ENCODE peak calls at places on chromosome 9, in nine cellular contexts. Y is H1; G is Caco-2; O is osteocyte; D is AG10803; S is cardiac muscle cell; H is brain microvascular endothelial cell; J is HCT116; U is activated CD8-positive, alpha-beta T cell treated with anti-CD3 and anti-CD28 coated beads for 36 hours. N is an unnamed sample.
A peak's percentile ranks its signal among the peaks of the same experiment; 100 is the strongest.

GRCh38 chr9:37100317-37100716 is 20.1 kb upstream of the ZCCHC7 start:
- DNase-seq in S (no peak), G (no peak), O (no peak), H (no peak), U (no peak), D (no peak), Y (no peak), J (no peak), N (no peak)

GRCh38 chr9:86563350-86563749 is 209.1 kb upstream of the TUT7 start:
- DNase-seq in S (no peak), Y (no peak), D (peak; percentile 60), G (no peak), O (no peak), J (no peak), U (no peak), H (no peak), N (peak; percentile 11)

GRCh38 chr9:137066096-137066861 is 4.1 kb downstream of the SAPCD2 start:
- DNase-seq in H (no peak), O (no peak), U (no peak), D (no peak), J (no peak), S (no peak), G (no peak), Y (no peak), N (no peak)

GRCh38 chr9:105251733-105252404 is 7.4 kb downstream of the SLC44A1 start:
- DNase-seq in J (no peak), G (peak; percentile 16), D (no peak), O (no peak), Y (no peak), S (no peak), U (no peak), H (no peak), N (no peak)

GRCh38 chr9:77864096-77864889 is 167.3 kb downstream of the GNAQ start:
- DNase-seq in J (no peak), S (peak; percentile 91), H (no peak), O (no peak), Y (no peak), D (peak; percentile 35), G (no peak), U (no peak), N (no peak)

GRCh38 chr9:134435527-134436355 is 109.5 kb downstream of the RXRA start:
- DNase-seq in Y (no peak), U (no peak), G (no peak), S (peak; percentile 32), O (no peak), H (no peak), D (no peak), J (no peak), N (no peak)

GRCh38 chr9:97980479-97980803 is 2.7 kb upstream of the ANP32B start:
- DNase-seq in U (no peak), G (no peak), Y (no peak), O (no peak), H (no peak), D (peak; percentile 79), J (no peak), S (peak; percentile 43), N (no peak)

GRCh38 chr9:127910613-127911205 is 6.1 kb downstream of the ST6GALNAC4 start:
- DNase-seq in S (no peak), D (peak; percentile 83), O (no peak), U (no peak), H (no peak), Y (no peak), G (no peak), J (no peak), N (peak; percentile 39)

GRCh38 chr9:130354806-130355205 is 89.2 kb downstream of the HMCN2 start:
- DNase-seq in D (no peak), G (no peak), H (no peak), U (no peak), Y (no peak), J (no peak), O (no peak), S (no peak), N (no peak)

GRCh38 chr9:93968451-93969327 is 13.5 kb upstream of the BARX1 start:
- DNase-seq in S (no peak), U (no peak), H (peak; percentile 45), G (peak; percentile 15), O (no peak), J (no peak), Y (no peak), D (no peak), N (no peak)

GRCh38 chr9:87503970-87504369 is 6.3 kb downstream of the DAPK1 start:
- DNase-seq in J (no peak), D (no peak), H (no peak), S (no peak), G (no peak), Y (no peak), U (peak; percentile 7), O (no peak), N (no peak)

GRCh38 chr9:25177858-25178257 is 500.4 kb downstream of the TUSC1 start:
- DNase-seq in J (no peak), G (no peak), Y (no peak), U (no peak), H (no peak), S (no peak), D (no peak), O (no peak), N (no peak)

GRCh38 chr9:96486351-96487029 is 36.5 kb downstream of the HABP4 start:
- DNase-seq in Y (no peak), H (peak; percentile 78), G (no peak), U (no peak), S (peak; percentile 76), J (no peak), O (peak; percentile 86), D (peak; percentile 89), N (peak; percentile 25)

GRCh38 chr9:86690034-86690433 is 257.3 kb downstream of the GAS1 start:
- DNase-seq in H (no peak), G (no peak), J (no peak), S (no peak), Y (no peak), O (no peak), U (no peak), D (no peak), N (no peak)

GRCh38 chr9:72755836-72756235 is 197.0 kb downstream of the ALDH1A1 start:
- DNase-seq in Y (no peak), S (no peak), H (no peak), O (no peak), G (no peak), J (no peak), D (no peak), U (no peak), N (no peak)

GRCh38 chr9:70477146-70477745 is 62.8 kb upstream of the KLF9 start:
- DNase-seq in H (no peak), J (no peak), U (no peak), G (no peak), Y (no peak), D (peak; percentile 31), O (no peak), S (no peak), N (peak; percentile 66)

GRCh38 chr9:128146591-128147120 is 2.6 kb upstream of the LCN2 start:
- DNase-seq in U (no peak), O (no peak), D (no peak), J (no peak), G (no peak), Y (no peak), H (no peak), S (no peak), N (no peak)

GRCh38 chr9:138028596-138028995 is 151.0 kb downstream of the CACNA1B start:
- DNase-seq in G (peak; percentile 1), J (no peak), H (no peak), S (no peak), Y (no peak), U (no peak), D (no peak), O (no peak), N (no peak)

GRCh38 chr9:15231788-15232635 is 75.0 kb downstream of the TTC39B start:
- DNase-seq in G (peak; percentile 8), D (peak; percentile 44), J (peak; percentile 29), H (no peak), U (peak; percentile 35), Y (no peak), S (peak; percentile 54), O (no peak), N (peak; percentile 50)

DNA sequence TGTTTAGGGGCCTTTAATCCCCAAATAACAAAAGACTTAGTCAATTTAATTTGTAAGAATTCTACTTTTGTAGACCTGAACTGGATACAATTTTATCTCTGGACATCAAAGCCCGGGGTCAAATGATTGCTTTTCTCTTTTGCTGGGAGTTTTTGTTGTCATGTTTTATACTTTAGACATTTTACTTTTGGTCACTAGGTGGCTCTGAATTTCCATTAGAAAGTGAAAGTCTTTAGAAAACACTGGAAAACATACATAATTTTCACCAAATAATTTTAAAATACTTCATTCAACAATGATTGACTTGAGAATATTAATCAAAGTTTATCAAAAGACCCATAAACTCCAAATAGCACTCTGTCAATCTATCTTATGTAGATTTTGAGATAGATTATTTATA is 2.8 kb upstream of the PCA3 start:
- DNase-seq in U (no peak), J (no peak), H (no peak), G (no peak), S (peak; percentile 23), O (no peak), D (peak; percentile 3), Y (no peak), N (peak; percentile 10)
- TF ChIP-seq CTCF in U (no peak), J (peak; percentile 26), H (peak; percentile 40), G (no peak), S (peak; percentile 45), O (peak; percentile 53), D (peak; percentile 51), Y (no peak), N (peak; percentile 32)

DNA sequence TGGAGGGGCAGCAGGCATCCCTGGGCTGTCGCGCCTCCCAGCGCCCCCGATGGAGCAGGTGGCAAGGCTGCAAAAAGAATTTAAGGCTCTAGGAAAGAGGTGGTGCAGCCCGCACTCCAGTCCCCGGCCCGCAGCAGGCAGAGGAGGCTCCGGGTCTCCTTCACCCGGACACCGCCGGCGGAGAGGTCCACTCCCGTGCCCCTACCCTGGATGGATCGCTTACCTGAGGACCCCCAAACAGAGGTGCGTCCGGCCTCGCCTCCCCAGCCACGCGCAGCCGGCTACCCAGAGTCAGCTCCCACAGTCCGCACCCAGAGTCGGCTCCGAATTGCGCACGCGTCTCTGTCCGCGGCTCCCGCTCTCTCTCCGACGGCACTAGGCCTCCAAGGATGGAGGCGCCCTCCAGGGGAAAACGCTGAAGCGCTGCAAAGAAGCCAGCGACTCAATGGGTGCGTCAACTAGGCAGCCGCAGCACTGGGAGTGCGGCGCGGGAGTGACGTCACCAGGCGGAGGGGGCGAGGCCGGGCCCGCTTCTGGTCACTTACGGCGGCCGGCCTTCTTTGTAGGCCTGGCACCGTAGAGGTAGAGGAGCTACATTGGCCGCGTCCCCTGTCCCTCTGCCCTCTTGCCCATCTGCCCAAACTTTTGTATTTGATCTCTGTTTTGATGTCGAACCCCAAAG is at the start of gene ELP1:
- DNase-seq in J (peak; percentile 86), O (peak; percentile 97), S (peak; percentile 96), G (peak; percentile 95), U (peak; percentile 94), D (peak; percentile 93), H (peak; percentile 93), Y (peak; percentile 78), N (peak; percentile 94)
- TF ChIP-seq CTCF in J (no peak), O (peak; percentile 44), S (peak; percentile 38), G (no peak), U (no peak), D (peak; percentile 38), H (peak; percentile 61), Y (no peak), N (peak; percentile 6)

GRCh38 chr9:111831371-111832108 is 36.8 kb upstream of the SHOC1 start:
- DNase-seq in Y (no peak), U (no peak), G (no peak), O (no peak), H (peak; percentile 52), S (no peak), J (no peak), D (peak; percentile 36), N (no peak)
- TF ChIP-seq CTCF in Y (no peak), U (no peak), G (no peak), O (no peak), H (no peak), S (no peak), J (no peak), D (no peak), N (no peak)

GRCh38 chr9:121703014-121703734 is 51.7 kb downstream of the DAB2IP start:
- DNase-seq in H (no peak), G (no peak), D (no peak), Y (no peak), S (no peak), J (no peak), O (no peak), U (no peak), N (no peak)
- TF ChIP-seq CTCF in H (peak; percentile 51), G (no peak), D (peak; percentile 7), Y (peak; percentile 60), S (peak; percentile 15), J (peak; percentile 43), O (peak; percentile 9), U (no peak), N (no peak)

N was measured in MCF 10A.